ENCODE peak calls at places on chromosome 17, in ten cellular contexts. One of them, this sample, is unnamed.

GRCh38 chr17:82297280-82297803 is 20.1 kb downstream of the CD7 start:
- DNase-seq in sciatic nerve: peak
- DNase-seq in activated naive CD4-positive, alpha-beta T cell treated with anti-CD3 and anti-CD28 coated beads, Interleukin-2, amount 10 ng/mL, durations not matched to agents 7 days and 5 days: peak
- DNase-seq in neuronal stem cell: no peak
- DNase-seq in ovary: peak
- DNase-seq in activated naive CD8-positive, alpha-beta T cell treated with anti-CD3 and anti-CD28 coated beads for 36 hours: peak
- DNase-seq in IMR-90: no peak
- DNase-seq in breast epithelium: peak
- DNase-seq in immature natural killer cell: peak
- DNase-seq in naive thymus-derived CD4-positive, alpha-beta T cell: no peak
- DNase-seq in this sample: peak

GRCh38 chr17:21209511-21210175 is 4.3 kb downstream of the TMEM11 start:
- DNase-seq in naive thymus-derived CD4-positive, alpha-beta T cell: no peak
- DNase-seq in activated naive CD4-positive, alpha-beta T cell treated with anti-CD3 and anti-CD28 coated beads, Interleukin-2, amount 10 ng/mL, durations not matched to agents 7 days and 5 days: no peak
- DNase-seq in ovary: no peak
- DNase-seq in immature natural killer cell: no peak
- DNase-seq in IMR-90: no peak
- DNase-seq in neuronal stem cell: no peak
- DNase-seq in breast epithelium: no peak
- DNase-seq in activated naive CD8-positive, alpha-beta T cell treated with anti-CD3 and anti-CD28 coated beads for 36 hours: no peak
- DNase-seq in sciatic nerve: no peak
- DNase-seq in this sample: no peak

GRCh38 chr17:65163990-65164495 is 26.9 kb downstream of the RGS9 start:
- DNase-seq in IMR-90: peak
- DNase-seq in sciatic nerve: no peak
- DNase-seq in ovary: no peak
- DNase-seq in immature natural killer cell: no peak
- DNase-seq in activated naive CD8-positive, alpha-beta T cell treated with anti-CD3 and anti-CD28 coated beads for 36 hours: peak
- DNase-seq in neuronal stem cell: no peak
- DNase-seq in activated naive CD4-positive, alpha-beta T cell treated with anti-CD3 and anti-CD28 coated beads, Interleukin-2, amount 10 ng/mL, durations not matched to agents 7 days and 5 days: peak
- DNase-seq in breast epithelium: no peak
- DNase-seq in naive thymus-derived CD4-positive, alpha-beta T cell: no peak
- DNase-seq in this sample: no peak

GRCh38 chr17:68533887-68534700 is 21.9 kb downstream of the PRKAR1A start:
- DNase-seq in immature natural killer cell: no peak
- DNase-seq in neuronal stem cell: no peak
- DNase-seq in IMR-90: peak
- DNase-seq in naive thymus-derived CD4-positive, alpha-beta T cell: no peak
- DNase-seq in activated naive CD4-positive, alpha-beta T cell treated with anti-CD3 and anti-CD28 coated beads, Interleukin-2, amount 10 ng/mL, durations not matched to agents 7 days and 5 days: no peak
- DNase-seq in breast epithelium: no peak
- DNase-seq in sciatic nerve: no peak
- DNase-seq in activated naive CD8-positive, alpha-beta T cell treated with anti-CD3 and anti-CD28 coated beads for 36 hours: no peak
- DNase-seq in ovary: no peak
- DNase-seq in this sample: no peak

GRCh38 chr17:66849851-66850580 is 15.1 kb downstream of the CACNG5 start:
- DNase-seq in neuronal stem cell: no peak
- DNase-seq in activated naive CD4-positive, alpha-beta T cell treated with anti-CD3 and anti-CD28 coated beads, Interleukin-2, amount 10 ng/mL, durations not matched to agents 7 days and 5 days: no peak
- DNase-seq in sciatic nerve: no peak
- DNase-seq in activated naive CD8-positive, alpha-beta T cell treated with anti-CD3 and anti-CD28 coated beads for 36 hours: no peak
- DNase-seq in IMR-90: no peak
- DNase-seq in immature natural killer cell: no peak
- DNase-seq in breast epithelium: no peak
- DNase-seq in naive thymus-derived CD4-positive, alpha-beta T cell: no peak
- DNase-seq in ovary: no peak
- DNase-seq in this sample: no peak

GRCh38 chr17:2357237-2357636 is 19.9 kb downstream of the SGSM2 start:
- DNase-seq in IMR-90: no peak
- DNase-seq in naive thymus-derived CD4-positive, alpha-beta T cell: no peak
- DNase-seq in immature natural killer cell: no peak
- DNase-seq in breast epithelium: no peak
- DNase-seq in activated naive CD8-positive, alpha-beta T cell treated with anti-CD3 and anti-CD28 coated beads for 36 hours: no peak
- DNase-seq in neuronal stem cell: no peak
- DNase-seq in activated naive CD4-positive, alpha-beta T cell treated with anti-CD3 and anti-CD28 coated beads, Interleukin-2, amount 10 ng/mL, durations not matched to agents 7 days and 5 days: no peak
- DNase-seq in sciatic nerve: no peak
- DNase-seq in ovary: no peak
- DNase-seq in this sample: no peak

GRCh38 chr17:76867578-76868175 is 527 bp upstream of the MGAT5B start:
- DNase-seq in ovary: no peak
- DNase-seq in naive thymus-derived CD4-positive, alpha-beta T cell: no peak
- DNase-seq in IMR-90: peak
- DNase-seq in activated naive CD4-positive, alpha-beta T cell treated with anti-CD3 and anti-CD28 coated beads, Interleukin-2, amount 10 ng/mL, durations not matched to agents 7 days and 5 days: no peak
- DNase-seq in immature natural killer cell: no peak
- DNase-seq in breast epithelium: no peak
- DNase-seq in neuronal stem cell: no peak
- DNase-seq in sciatic nerve: no peak
- DNase-seq in activated naive CD8-positive, alpha-beta T cell treated with anti-CD3 and anti-CD28 coated beads for 36 hours: no peak
- DNase-seq in this sample: no peak

GRCh38 chr17:70278846-70279465 is 109.6 kb downstream of the KCNJ2 start:
- DNase-seq in neuronal stem cell: no peak
- DNase-seq in sciatic nerve: no peak
- DNase-seq in activated naive CD4-positive, alpha-beta T cell treated with anti-CD3 and anti-CD28 coated beads, Interleukin-2, amount 10 ng/mL, durations not matched to agents 7 days and 5 days: no peak
- DNase-seq in breast epithelium: no peak
- DNase-seq in activated naive CD8-positive, alpha-beta T cell treated with anti-CD3 and anti-CD28 coated beads for 36 hours: no peak
- DNase-seq in ovary: no peak
- DNase-seq in naive thymus-derived CD4-positive, alpha-beta T cell: no peak
- DNase-seq in IMR-90: peak
- DNase-seq in immature natural killer cell: no peak
- DNase-seq in this sample: no peak

GRCh38 chr17:77254961-77255741 is 114.4 kb downstream of the SEC14L1 start:
- DNase-seq in immature natural killer cell: no peak
- DNase-seq in activated naive CD4-positive, alpha-beta T cell treated with anti-CD3 and anti-CD28 coated beads, Interleukin-2, amount 10 ng/mL, durations not matched to agents 7 days and 5 days: no peak
- DNase-seq in breast epithelium: peak
- DNase-seq in naive thymus-derived CD4-positive, alpha-beta T cell: no peak
- DNase-seq in neuronal stem cell: no peak
- DNase-seq in sciatic nerve: peak
- DNase-seq in ovary: no peak
- DNase-seq in activated naive CD8-positive, alpha-beta T cell treated with anti-CD3 and anti-CD28 coated beads for 36 hours: no peak
- DNase-seq in IMR-90: peak
- DNase-seq in this sample: peak

GRCh38 chr17:21286066-21286770 is 1.7 kb downstream of the MAP2K3 start:
- DNase-seq in immature natural killer cell: no peak
- DNase-seq in sciatic nerve: peak
- DNase-seq in activated naive CD8-positive, alpha-beta T cell treated with anti-CD3 and anti-CD28 coated beads for 36 hours: peak
- DNase-seq in neuronal stem cell: no peak
- DNase-seq in activated naive CD4-positive, alpha-beta T cell treated with anti-CD3 and anti-CD28 coated beads, Interleukin-2, amount 10 ng/mL, durations not matched to agents 7 days and 5 days: peak
- DNase-seq in breast epithelium: peak
- DNase-seq in IMR-90: peak
- DNase-seq in naive thymus-derived CD4-positive, alpha-beta T cell: no peak
- DNase-seq in ovary: peak
- DNase-seq in this sample: peak

GRCh38 chr17:51537996-51538550 is 277.7 kb downstream of the UTP18 start:
- DNase-seq in activated naive CD8-positive, alpha-beta T cell treated with anti-CD3 and anti-CD28 coated beads for 36 hours: no peak
- DNase-seq in immature natural killer cell: no peak
- DNase-seq in activated naive CD4-positive, alpha-beta T cell treated with anti-CD3 and anti-CD28 coated beads, Interleukin-2, amount 10 ng/mL, durations not matched to agents 7 days and 5 days: no peak
- DNase-seq in ovary: no peak
- DNase-seq in naive thymus-derived CD4-positive, alpha-beta T cell: no peak
- DNase-seq in IMR-90: no peak
- DNase-seq in sciatic nerve: no peak
- DNase-seq in breast epithelium: no peak
- DNase-seq in neuronal stem cell: no peak
- DNase-seq in this sample: no peak

GRCh38 chr17:3308603-3309002 is 10.4 kb upstream of the OR3A1 start:
- DNase-seq in IMR-90: no peak
- DNase-seq in immature natural killer cell: no peak
- DNase-seq in neuronal stem cell: no peak
- DNase-seq in activated naive CD4-positive, alpha-beta T cell treated with anti-CD3 and anti-CD28 coated beads, Interleukin-2, amount 10 ng/mL, durations not matched to agents 7 days and 5 days: no peak
- DNase-seq in naive thymus-derived CD4-positive, alpha-beta T cell: no peak
- DNase-seq in ovary: no peak
- DNase-seq in breast epithelium: no peak
- DNase-seq in activated naive CD8-positive, alpha-beta T cell treated with anti-CD3 and anti-CD28 coated beads for 36 hours: no peak
- DNase-seq in sciatic nerve: no peak
- DNase-seq in this sample: no peak

GRCh38 chr17:18235743-18236256 is 10.4 kb downstream of the LLGL1 start:
- DNase-seq in breast epithelium: no peak
- DNase-seq in immature natural killer cell: no peak
- DNase-seq in naive thymus-derived CD4-positive, alpha-beta T cell: no peak
- DNase-seq in activated naive CD4-positive, alpha-beta T cell treated with anti-CD3 and anti-CD28 coated beads, Interleukin-2, amount 10 ng/mL, durations not matched to agents 7 days and 5 days: no peak
- DNase-seq in ovary: no peak
- DNase-seq in IMR-90: peak
- DNase-seq in neuronal stem cell: no peak
- DNase-seq in activated naive CD8-positive, alpha-beta T cell treated with anti-CD3 and anti-CD28 coated beads for 36 hours: peak
- DNase-seq in sciatic nerve: no peak
- DNase-seq in this sample: peak

GRCh38 chr17:55172612-55173011 is 92.1 kb upstream of the HLF start:
- DNase-seq in immature natural killer cell: no peak
- DNase-seq in neuronal stem cell: no peak
- DNase-seq in ovary: no peak
- DNase-seq in activated naive CD4-positive, alpha-beta T cell treated with anti-CD3 and anti-CD28 coated beads, Interleukin-2, amount 10 ng/mL, durations not matched to agents 7 days and 5 days: no peak
- DNase-seq in IMR-90: no peak
- DNase-seq in activated naive CD8-positive, alpha-beta T cell treated with anti-CD3 and anti-CD28 coated beads for 36 hours: no peak
- DNase-seq in naive thymus-derived CD4-positive, alpha-beta T cell: no peak
- DNase-seq in breast epithelium: no peak
- DNase-seq in sciatic nerve: no peak
- DNase-seq in this sample: peak

GRCh38 chr17:14209215-14209614 is 27.4 kb downstream of the CDRT15 start:
- DNase-seq in breast epithelium: no peak
- DNase-seq in IMR-90: peak
- DNase-seq in sciatic nerve: no peak
- DNase-seq in activated naive CD8-positive, alpha-beta T cell treated with anti-CD3 and anti-CD28 coated beads for 36 hours: no peak
- DNase-seq in activated naive CD4-positive, alpha-beta T cell treated with anti-CD3 and anti-CD28 coated beads, Interleukin-2, amount 10 ng/mL, durations not matched to agents 7 days and 5 days: no peak
- DNase-seq in ovary: no peak
- DNase-seq in naive thymus-derived CD4-positive, alpha-beta T cell: no peak
- DNase-seq in neuronal stem cell: no peak
- DNase-seq in immature natural killer cell: no peak
- DNase-seq in this sample: no peak

GRCh38 chr17:11176549-11176948 is 64.5 kb upstream of the SHISA6 start:
- DNase-seq in IMR-90: no peak
- DNase-seq in activated naive CD8-positive, alpha-beta T cell treated with anti-CD3 and anti-CD28 coated beads for 36 hours: no peak
- DNase-seq in activated naive CD4-positive, alpha-beta T cell treated with anti-CD3 and anti-CD28 coated beads, Interleukin-2, amount 10 ng/mL, durations not matched to agents 7 days and 5 days: no peak
- DNase-seq in naive thymus-derived CD4-positive, alpha-beta T cell: no peak
- DNase-seq in neuronal stem cell: no peak
- DNase-seq in sciatic nerve: no peak
- DNase-seq in breast epithelium: no peak
- DNase-seq in ovary: no peak
- DNase-seq in immature natural killer cell: no peak
- DNase-seq in this sample: no peak

GRCh38 chr17:6070895-6071511 is 824 bp downstream of the WSCD1 start:
- DNase-seq in ovary: no peak
- DNase-seq in activated naive CD4-positive, alpha-beta T cell treated with anti-CD3 and anti-CD28 coated beads, Interleukin-2, amount 10 ng/mL, durations not matched to agents 7 days and 5 days: no peak
- DNase-seq in naive thymus-derived CD4-positive, alpha-beta T cell: no peak
- DNase-seq in IMR-90: no peak
- DNase-seq in sciatic nerve: no peak
- DNase-seq in immature natural killer cell: peak
- DNase-seq in neuronal stem cell: no peak
- DNase-seq in activated naive CD8-positive, alpha-beta T cell treated with anti-CD3 and anti-CD28 coated beads for 36 hours: no peak
- DNase-seq in breast epithelium: no peak
- DNase-seq in this sample: no peak

GRCh38 chr17:39653316-39653661 is 11.9 kb upstream of the TCAP start:
- DNase-seq in IMR-90: no peak
- DNase-seq in sciatic nerve: no peak
- DNase-seq in immature natural killer cell: no peak
- DNase-seq in naive thymus-derived CD4-positive, alpha-beta T cell: no peak
- DNase-seq in breast epithelium: no peak
- DNase-seq in neuronal stem cell: no peak
- DNase-seq in activated naive CD8-positive, alpha-beta T cell treated with anti-CD3 and anti-CD28 coated beads for 36 hours: no peak
- DNase-seq in activated naive CD4-positive, alpha-beta T cell treated with anti-CD3 and anti-CD28 coated beads, Interleukin-2, amount 10 ng/mL, durations not matched to agents 7 days and 5 days: no peak
- DNase-seq in ovary: no peak
- DNase-seq in this sample: no peak

GRCh38 chr17:65243838-65244237 is 106.7 kb downstream of the RGS9 start:
- DNase-seq in activated naive CD8-positive, alpha-beta T cell treated with anti-CD3 and anti-CD28 coated beads for 36 hours: peak
- DNase-seq in breast epithelium: no peak
- DNase-seq in activated naive CD4-positive, alpha-beta T cell treated with anti-CD3 and anti-CD28 coated beads, Interleukin-2, amount 10 ng/mL, durations not matched to agents 7 days and 5 days: no peak
- DNase-seq in sciatic nerve: no peak
- DNase-seq in naive thymus-derived CD4-positive, alpha-beta T cell: no peak
- DNase-seq in ovary: no peak
- DNase-seq in IMR-90: peak
- DNase-seq in immature natural killer cell: no peak
- DNase-seq in neuronal stem cell: peak
- DNase-seq in this sample: no peak

GRCh38 chr17:79332011-79332410 is 257.4 kb downstream of the ENGASE start:
- DNase-seq in immature natural killer cell: no peak
- DNase-seq in sciatic nerve: no peak
- DNase-seq in neuronal stem cell: no peak
- DNase-seq in activated naive CD4-positive, alpha-beta T cell treated with anti-CD3 and anti-CD28 coated beads, Interleukin-2, amount 10 ng/mL, durations not matched to agents 7 days and 5 days: no peak
- DNase-seq in breast epithelium: no peak
- DNase-seq in ovary: no peak
- DNase-seq in activated naive CD8-positive, alpha-beta T cell treated with anti-CD3 and anti-CD28 coated beads for 36 hours: no peak
- DNase-seq in IMR-90: no peak
- DNase-seq in naive thymus-derived CD4-positive, alpha-beta T cell: no peak
- DNase-seq in this sample: no peak